ENCODE peak calls at places on chromosomes 2 and 18, in ten cellular contexts. One of them, this sample, is unnamed.
A peak's percentile ranks its signal among the peaks of the same experiment; 100 is the strongest.

GRCh38 chr2:210477496-210477895 is 937 bp upstream of the LANCL1 start:
- DNase-seq in sigmoid colon: no peak
- DNase-seq in upper lobe of left lung: no peak
- DNase-seq in GM23338: peak; percentile 71
- DNase-seq in colonic mucosa: no peak
- DNase-seq in neuronal stem cell: no peak
- DNase-seq in A673: no peak
- DNase-seq in substantia nigra: no peak
- DNase-seq in foreskin keratinocyte: peak; percentile 30
- DNase-seq in uterus: peak; percentile 43
- DNase-seq in this sample: peak; percentile 66

GRCh38 chr2:3523551-3524041 is 4.3 kb upstream of the ADI1 start:
- DNase-seq in sigmoid colon: no peak
- DNase-seq in upper lobe of left lung: no peak
- DNase-seq in GM23338: no peak
- DNase-seq in colonic mucosa: no peak
- DNase-seq in neuronal stem cell: no peak
- DNase-seq in A673: no peak
- DNase-seq in substantia nigra: no peak
- DNase-seq in foreskin keratinocyte: no peak
- DNase-seq in uterus: no peak
- DNase-seq in this sample: no peak

GRCh38 chr2:122031544-122032263 is 276.3 kb downstream of the TSN start:
- DNase-seq in sigmoid colon: no peak
- DNase-seq in upper lobe of left lung: no peak
- DNase-seq in GM23338: no peak
- DNase-seq in colonic mucosa: no peak
- DNase-seq in neuronal stem cell: no peak
- DNase-seq in A673: peak; percentile 94
- DNase-seq in substantia nigra: no peak
- DNase-seq in foreskin keratinocyte: no peak
- DNase-seq in uterus: no peak
- DNase-seq in this sample: no peak

GRCh38 chr2:159108178-159108893 is 139.9 kb downstream of the TANC1 start:
- DNase-seq in sigmoid colon: no peak
- DNase-seq in upper lobe of left lung: no peak
- DNase-seq in GM23338: no peak
- DNase-seq in colonic mucosa: no peak
- DNase-seq in neuronal stem cell: no peak
- DNase-seq in A673: no peak
- DNase-seq in substantia nigra: no peak
- DNase-seq in foreskin keratinocyte: no peak
- DNase-seq in uterus: no peak
- DNase-seq in this sample: no peak

GRCh38 chr2:86193901-86194567 is 1.2 kb downstream of the IMMT start:
- DNase-seq in sigmoid colon: no peak
- DNase-seq in upper lobe of left lung: no peak
- DNase-seq in GM23338: peak; percentile 28
- DNase-seq in colonic mucosa: no peak
- DNase-seq in neuronal stem cell: no peak
- DNase-seq in A673: peak; percentile 26
- DNase-seq in substantia nigra: no peak
- DNase-seq in foreskin keratinocyte: no peak
- DNase-seq in uterus: no peak
- DNase-seq in this sample: no peak

GRCh38 chr2:20625491-20625919 is 25.4 kb downstream of the HS1BP3 start:
- DNase-seq in sigmoid colon: peak; percentile 57
- DNase-seq in upper lobe of left lung: no peak
- DNase-seq in GM23338: no peak
- DNase-seq in colonic mucosa: no peak
- DNase-seq in neuronal stem cell: no peak
- DNase-seq in A673: no peak
- DNase-seq in substantia nigra: no peak
- DNase-seq in foreskin keratinocyte: no peak
- DNase-seq in uterus: no peak
- DNase-seq in this sample: no peak

GRCh38 chr2:95354925-95355324 is 47.6 kb upstream of the FAHD2A start:
- DNase-seq in sigmoid colon: peak; percentile 32
- DNase-seq in upper lobe of left lung: peak; percentile 10
- DNase-seq in GM23338: no peak
- DNase-seq in colonic mucosa: no peak
- DNase-seq in neuronal stem cell: no peak
- DNase-seq in A673: no peak
- DNase-seq in substantia nigra: no peak
- DNase-seq in foreskin keratinocyte: no peak
- DNase-seq in uterus: peak; percentile 8
- DNase-seq in this sample: no peak

GRCh38 chr2:99348173-99348572 is 11.0 kb downstream of the EIF5B start:
- DNase-seq in sigmoid colon: no peak
- DNase-seq in upper lobe of left lung: no peak
- DNase-seq in GM23338: no peak
- DNase-seq in colonic mucosa: no peak
- DNase-seq in neuronal stem cell: no peak
- DNase-seq in A673: no peak
- DNase-seq in substantia nigra: no peak
- DNase-seq in foreskin keratinocyte: no peak
- DNase-seq in uterus: no peak
- DNase-seq in this sample: no peak

GRCh38 chr18:38174594-38174993 is 609.0 kb upstream of the CELF4 start:
- DNase-seq in sigmoid colon: no peak
- DNase-seq in upper lobe of left lung: no peak
- DNase-seq in GM23338: no peak
- DNase-seq in colonic mucosa: no peak
- DNase-seq in neuronal stem cell: no peak
- DNase-seq in A673: no peak
- DNase-seq in substantia nigra: no peak
- DNase-seq in foreskin keratinocyte: no peak
- DNase-seq in uterus: no peak
- DNase-seq in this sample: no peak

GRCh38 chr2:55156326-55156725 is 75.8 kb downstream of the CLHC1 start:
- DNase-seq in sigmoid colon: no peak
- DNase-seq in upper lobe of left lung: no peak
- DNase-seq in GM23338: no peak
- DNase-seq in colonic mucosa: no peak
- DNase-seq in neuronal stem cell: no peak
- DNase-seq in A673: no peak
- DNase-seq in substantia nigra: no peak
- DNase-seq in foreskin keratinocyte: no peak
- DNase-seq in uterus: peak; percentile 38
- DNase-seq in this sample: no peak

GRCh38 chr2:189441709-189442074 is 418 bp downstream of the WDR75 start:
- DNase-seq in sigmoid colon: no peak
- DNase-seq in upper lobe of left lung: no peak
- DNase-seq in GM23338: no peak
- DNase-seq in colonic mucosa: no peak
- DNase-seq in neuronal stem cell: no peak
- DNase-seq in A673: no peak
- DNase-seq in substantia nigra: no peak
- DNase-seq in foreskin keratinocyte: no peak
- DNase-seq in uterus: no peak
- DNase-seq in this sample: no peak

GRCh38 chr18:72407048-72407447 is 137.1 kb downstream of the CBLN2 start:
- DNase-seq in sigmoid colon: no peak
- DNase-seq in upper lobe of left lung: no peak
- DNase-seq in GM23338: no peak
- DNase-seq in colonic mucosa: no peak
- DNase-seq in neuronal stem cell: no peak
- DNase-seq in A673: no peak
- DNase-seq in substantia nigra: no peak
- DNase-seq in foreskin keratinocyte: no peak
- DNase-seq in uterus: no peak
- DNase-seq in this sample: no peak

GRCh38 chr2:71499691-71500090 is 46.3 kb downstream of the DYSF start:
- DNase-seq in sigmoid colon: peak; percentile 45
- DNase-seq in upper lobe of left lung: no peak
- DNase-seq in GM23338: no peak
- DNase-seq in colonic mucosa: no peak
- DNase-seq in neuronal stem cell: no peak
- DNase-seq in A673: no peak
- DNase-seq in substantia nigra: no peak
- DNase-seq in foreskin keratinocyte: no peak
- DNase-seq in uterus: no peak
- DNase-seq in this sample: no peak

DNA sequence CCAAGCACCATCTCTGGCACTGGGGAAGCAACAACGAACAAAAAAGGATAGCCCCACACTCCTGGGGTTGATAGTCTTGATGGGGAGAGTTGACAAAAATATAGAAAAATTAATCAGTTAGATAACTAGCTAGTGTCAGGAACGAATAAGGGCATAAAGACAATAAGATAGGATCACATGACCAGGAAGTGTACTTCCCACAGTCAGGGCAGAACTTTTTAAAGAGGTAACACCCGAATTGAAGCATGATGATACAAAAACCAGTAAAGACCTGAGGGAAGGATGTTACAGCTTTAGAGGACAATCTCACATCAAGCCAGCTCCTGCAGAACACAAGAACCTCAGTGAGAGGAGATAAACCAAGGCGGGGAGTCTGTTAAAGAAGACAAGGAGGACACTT is 295.4 kb upstream of the CRIM1 start:
- DNase-seq in sigmoid colon: no peak
- DNase-seq in upper lobe of left lung: no peak
- DNase-seq in GM23338: no peak
- DNase-seq in colonic mucosa: no peak
- DNase-seq in neuronal stem cell: no peak
- DNase-seq in A673: no peak
- DNase-seq in substantia nigra: no peak
- DNase-seq in foreskin keratinocyte: no peak
- DNase-seq in uterus: no peak
- DNase-seq in this sample: no peak
- H3K27ac ChIP-seq in sigmoid colon: no peak overlapping the region
- H3K27ac ChIP-seq in upper lobe of left lung: no peak overlapping the region
- H3K27ac ChIP-seq in GM23338: no peak overlapping the region
- H3K27ac ChIP-seq in colonic mucosa: peak overlapping the region; percentile 74
- H3K27ac ChIP-seq in neuronal stem cell: no peak overlapping the region
- H3K27ac ChIP-seq in A673: no peak overlapping the region
- H3K27ac ChIP-seq in substantia nigra: no peak overlapping the region
- H3K27ac ChIP-seq in foreskin keratinocyte: no peak overlapping the region
- H3K27ac ChIP-seq in uterus: no peak overlapping the region
- H3K27ac ChIP-seq in this sample: no peak overlapping the region

DNA sequence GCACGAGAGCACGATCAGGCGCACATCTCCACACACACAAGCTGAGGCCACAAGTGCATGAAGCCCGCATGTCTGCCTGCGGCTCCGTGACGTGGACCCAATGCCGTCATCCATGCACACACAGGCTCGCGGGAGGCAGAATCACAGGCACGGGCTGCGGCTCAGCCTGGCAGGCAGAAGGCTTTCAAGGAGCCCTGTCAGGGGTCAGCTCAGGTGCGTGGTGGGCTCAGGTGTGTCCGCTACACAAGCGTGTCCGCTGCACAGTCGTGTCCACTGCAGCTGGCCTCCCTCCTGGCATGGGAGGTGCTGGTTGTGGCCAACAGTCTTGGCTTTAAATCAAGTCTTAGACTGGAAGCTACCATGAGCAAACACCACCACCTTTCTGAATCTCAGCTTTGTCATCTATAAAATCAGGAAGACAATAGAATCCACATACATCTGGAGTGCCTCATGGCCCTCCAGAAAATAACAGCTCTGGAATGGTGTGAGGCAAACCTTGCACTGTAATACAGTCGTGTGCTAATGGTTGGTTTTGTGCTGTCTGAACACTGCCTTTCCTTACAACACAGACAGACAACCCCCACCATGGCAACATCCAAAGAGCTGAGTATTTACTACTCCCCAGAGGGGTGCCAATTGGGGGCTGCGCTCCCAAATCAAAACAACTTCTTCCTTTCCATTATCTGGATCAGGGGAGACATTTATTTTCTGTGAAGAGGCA is 210.1 kb downstream of the NDUFA10 start:
- DNase-seq in sigmoid colon: peak; percentile 92
- DNase-seq in upper lobe of left lung: no peak
- DNase-seq in GM23338: no peak
- DNase-seq in colonic mucosa: no peak
- DNase-seq in neuronal stem cell: no peak
- DNase-seq in A673: no peak
- DNase-seq in substantia nigra: no peak
- DNase-seq in foreskin keratinocyte: no peak
- DNase-seq in uterus: peak; percentile 72
- DNase-seq in this sample: no peak
- H3K27ac ChIP-seq in sigmoid colon: peak overlapping the region; percentile 94
- H3K27ac ChIP-seq in upper lobe of left lung: peak overlapping the region; percentile 70
- H3K27ac ChIP-seq in GM23338: no peak overlapping the region
- H3K27ac ChIP-seq in colonic mucosa: no peak overlapping the region
- H3K27ac ChIP-seq in neuronal stem cell: no peak overlapping the region
- H3K27ac ChIP-seq in A673: no peak overlapping the region
- H3K27ac ChIP-seq in substantia nigra: no peak overlapping the region
- H3K27ac ChIP-seq in foreskin keratinocyte: no peak overlapping the region
- H3K27ac ChIP-seq in uterus: peak overlapping the region; percentile 97
- H3K27ac ChIP-seq in this sample: no peak overlapping the region

GRCh38 chr2:85132392-85132791 is 800 bp upstream of the TCF7L1 start:
- DNase-seq in sigmoid colon: no peak
- DNase-seq in upper lobe of left lung: no peak
- DNase-seq in GM23338: peak; percentile 34
- DNase-seq in colonic mucosa: no peak
- DNase-seq in neuronal stem cell: no peak
- DNase-seq in A673: no peak
- DNase-seq in substantia nigra: no peak
- DNase-seq in foreskin keratinocyte: no peak
- DNase-seq in uterus: peak; percentile 34
- DNase-seq in this sample: no peak
- H3K27ac ChIP-seq in sigmoid colon: peak overlapping the region; percentile 87
- H3K27ac ChIP-seq in upper lobe of left lung: no peak overlapping the region
- H3K27ac ChIP-seq in GM23338: peak overlapping the region; percentile 81
- H3K27ac ChIP-seq in colonic mucosa: no peak overlapping the region
- H3K27ac ChIP-seq in neuronal stem cell: no peak overlapping the region
- H3K27ac ChIP-seq in A673: peak overlapping the region; percentile 15
- H3K27ac ChIP-seq in substantia nigra: no peak overlapping the region
- H3K27ac ChIP-seq in foreskin keratinocyte: no peak overlapping the region
- H3K27ac ChIP-seq in uterus: peak overlapping the region; percentile 79
- H3K27ac ChIP-seq in this sample: no peak overlapping the region

GRCh38 chr2:192161670-192162290 is 33.0 kb downstream of the TMEFF2 start:
- DNase-seq in sigmoid colon: no peak
- DNase-seq in upper lobe of left lung: no peak
- DNase-seq in GM23338: no peak
- DNase-seq in colonic mucosa: no peak
- DNase-seq in neuronal stem cell: no peak
- DNase-seq in A673: peak; percentile 85
- DNase-seq in substantia nigra: no peak
- DNase-seq in foreskin keratinocyte: no peak
- DNase-seq in uterus: no peak
- DNase-seq in this sample: no peak

GRCh38 chr2:192157776-192158175 is 37.0 kb downstream of the TMEFF2 start:
- DNase-seq in sigmoid colon: no peak
- DNase-seq in upper lobe of left lung: no peak
- DNase-seq in GM23338: no peak
- DNase-seq in colonic mucosa: no peak
- DNase-seq in neuronal stem cell: no peak
- DNase-seq in A673: no peak
- DNase-seq in substantia nigra: no peak
- DNase-seq in foreskin keratinocyte: no peak
- DNase-seq in uterus: no peak
- DNase-seq in this sample: no peak

GRCh38 chr2:192162392-192163042 is 32.2 kb downstream of the TMEFF2 start:
- DNase-seq in sigmoid colon: peak; percentile 80
- DNase-seq in upper lobe of left lung: peak; percentile 58
- DNase-seq in GM23338: peak; percentile 89
- DNase-seq in colonic mucosa: peak; percentile 85
- DNase-seq in neuronal stem cell: peak; percentile 59
- DNase-seq in A673: peak; percentile 87
- DNase-seq in substantia nigra: no peak
- DNase-seq in foreskin keratinocyte: peak; percentile 10
- DNase-seq in uterus: peak; percentile 70
- DNase-seq in this sample: peak; percentile 50

GRCh38 chr2:192159215-192159614 is 35.5 kb downstream of the TMEFF2 start:
- DNase-seq in sigmoid colon: no peak
- DNase-seq in upper lobe of left lung: no peak
- DNase-seq in GM23338: no peak
- DNase-seq in colonic mucosa: no peak
- DNase-seq in neuronal stem cell: no peak
- DNase-seq in A673: peak; percentile 30
- DNase-seq in substantia nigra: no peak
- DNase-seq in foreskin keratinocyte: no peak
- DNase-seq in uterus: no peak
- DNase-seq in this sample: no peak

GRCh38 chr2:192159764-192160163 is 35.0 kb downstream of the TMEFF2 start:
- DNase-seq in sigmoid colon: no peak
- DNase-seq in upper lobe of left lung: no peak
- DNase-seq in GM23338: no peak
- DNase-seq in colonic mucosa: no peak
- DNase-seq in neuronal stem cell: no peak
- DNase-seq in A673: no peak
- DNase-seq in substantia nigra: no peak
- DNase-seq in foreskin keratinocyte: no peak
- DNase-seq in uterus: no peak
- DNase-seq in this sample: no peak
- H3K27ac ChIP-seq in sigmoid colon: no peak overlapping the region
- H3K27ac ChIP-seq in upper lobe of left lung: no peak overlapping the region
- H3K27ac ChIP-seq in GM23338: no peak overlapping the region
- H3K27ac ChIP-seq in colonic mucosa: no peak overlapping the region
- H3K27ac ChIP-seq in neuronal stem cell: no peak overlapping the region
- H3K27ac ChIP-seq in A673: no peak overlapping the region
- H3K27ac ChIP-seq in substantia nigra: no peak overlapping the region
- H3K27ac ChIP-seq in foreskin keratinocyte: no peak overlapping the region
- H3K27ac ChIP-seq in uterus: no peak overlapping the region
- H3K27ac ChIP-seq in this sample: no peak overlapping the region